ENCODE peak calls at places on chromosome 19, in seven cellular contexts. One of them, this sample, is unnamed.

GRCh38 chr19:14554382-14554812 is 17.5 kb downstream of the NDUFB7 start:
- DNase-seq in neuronal stem cell: no peak
- DNase-seq in pancreas: no peak
- DNase-seq in spleen: no peak
- DNase-seq in substantia nigra: peak; percentile 48
- DNase-seq in effector memory CD4-positive, alpha-beta T cell: no peak
- DNase-seq in ovary: no peak
- DNase-seq in this sample: no peak

GRCh38 chr19:35592226-35592625 is 6.3 kb downstream of the PMIS2 start:
- DNase-seq in substantia nigra: no peak
- DNase-seq in ovary: no peak
- DNase-seq in pancreas: no peak
- DNase-seq in effector memory CD4-positive, alpha-beta T cell: no peak
- DNase-seq in neuronal stem cell: peak; percentile 17
- DNase-seq in spleen: no peak
- DNase-seq in this sample: no peak

GRCh38 chr19:38728752-38729541 is 15.3 kb downstream of the CAPN12 start:
- DNase-seq in neuronal stem cell: no peak
- DNase-seq in substantia nigra: no peak
- DNase-seq in ovary: no peak
- DNase-seq in spleen: peak; percentile 79
- DNase-seq in effector memory CD4-positive, alpha-beta T cell: no peak
- DNase-seq in pancreas: peak; percentile 57
- DNase-seq in this sample: no peak

GRCh38 chr19:2527171-2527570 is 51.2 kb downstream of the GADD45B start:
- DNase-seq in spleen: no peak
- DNase-seq in neuronal stem cell: no peak
- DNase-seq in substantia nigra: no peak
- DNase-seq in pancreas: no peak
- DNase-seq in effector memory CD4-positive, alpha-beta T cell: no peak
- DNase-seq in ovary: no peak
- DNase-seq in this sample: no peak

GRCh38 chr19:55244004-55244680 is 14.7 kb downstream of the PPP6R1 start:
- DNase-seq in spleen: peak; percentile 41
- DNase-seq in ovary: no peak
- DNase-seq in substantia nigra: no peak
- DNase-seq in neuronal stem cell: no peak
- DNase-seq in pancreas: peak; percentile 5
- DNase-seq in effector memory CD4-positive, alpha-beta T cell: no peak
- DNase-seq in this sample: no peak

GRCh38 chr19:507286-508203 is at the start of gene TPGS1:
- DNase-seq in neuronal stem cell: peak; percentile 99
- DNase-seq in substantia nigra: peak; percentile 79
- DNase-seq in spleen: peak; percentile 97
- DNase-seq in ovary: peak; percentile 63
- DNase-seq in pancreas: peak; percentile 78
- DNase-seq in effector memory CD4-positive, alpha-beta T cell: peak; percentile 71
- DNase-seq in this sample: peak; percentile 73

GRCh38 chr19:12987190-12987589 is 8.1 kb upstream of the NFIX start:
- DNase-seq in effector memory CD4-positive, alpha-beta T cell: no peak
- DNase-seq in pancreas: no peak
- DNase-seq in substantia nigra: no peak
- DNase-seq in ovary: no peak
- DNase-seq in neuronal stem cell: no peak
- DNase-seq in spleen: no peak
- DNase-seq in this sample: no peak

GRCh38 chr19:15280915-15281683 is 48.9 kb upstream of the EPHX3 start:
- DNase-seq in ovary: peak; percentile 78
- DNase-seq in neuronal stem cell: peak; percentile 81
- DNase-seq in pancreas: peak; percentile 76
- DNase-seq in spleen: no peak
- DNase-seq in effector memory CD4-positive, alpha-beta T cell: no peak
- DNase-seq in substantia nigra: peak; percentile 83
- DNase-seq in this sample: peak; percentile 77

GRCh38 chr19:38713227-38713649 is 31.0 kb downstream of the CAPN12 start:
- DNase-seq in neuronal stem cell: no peak
- DNase-seq in ovary: peak; percentile 92
- DNase-seq in pancreas: peak; percentile 66
- DNase-seq in spleen: no peak
- DNase-seq in effector memory CD4-positive, alpha-beta T cell: no peak
- DNase-seq in substantia nigra: peak; percentile 62
- DNase-seq in this sample: no peak

GRCh38 chr19:50817941-50818858 is 5.4 kb downstream of the KLK1 start:
- DNase-seq in substantia nigra: no peak
- DNase-seq in ovary: no peak
- DNase-seq in neuronal stem cell: peak; percentile 76
- DNase-seq in pancreas: peak; percentile 94
- DNase-seq in spleen: peak; percentile 88
- DNase-seq in effector memory CD4-positive, alpha-beta T cell: no peak
- DNase-seq in this sample: peak; percentile 31

GRCh38 chr19:31600731-31601295 is 251.6 kb upstream of the TSHZ3 start:
- DNase-seq in pancreas: no peak
- DNase-seq in ovary: no peak
- DNase-seq in effector memory CD4-positive, alpha-beta T cell: no peak
- DNase-seq in neuronal stem cell: no peak
- DNase-seq in substantia nigra: no peak
- DNase-seq in spleen: no peak
- DNase-seq in this sample: no peak

GRCh38 chr19:39152066-39152465 is 26.5 kb downstream of the PAK4 start:
- DNase-seq in pancreas: no peak
- DNase-seq in neuronal stem cell: no peak
- DNase-seq in spleen: no peak
- DNase-seq in ovary: no peak
- DNase-seq in substantia nigra: no peak
- DNase-seq in effector memory CD4-positive, alpha-beta T cell: no peak
- DNase-seq in this sample: no peak

GRCh38 chr19:18651300-18651699 is 14.5 kb downstream of the KLHL26 start:
- DNase-seq in neuronal stem cell: no peak
- DNase-seq in pancreas: no peak
- DNase-seq in substantia nigra: no peak
- DNase-seq in spleen: no peak
- DNase-seq in effector memory CD4-positive, alpha-beta T cell: no peak
- DNase-seq in ovary: no peak
- DNase-seq in this sample: no peak
- H3K27ac ChIP-seq in neuronal stem cell: no peak overlapping the region
- H3K27ac ChIP-seq in pancreas: no peak overlapping the region
- H3K27ac ChIP-seq in substantia nigra: no peak overlapping the region
- H3K27ac ChIP-seq in spleen: no peak overlapping the region
- H3K27ac ChIP-seq in effector memory CD4-positive, alpha-beta T cell: no peak overlapping the region
- H3K27ac ChIP-seq in ovary: peak overlapping the region; percentile 19
- H3K27ac ChIP-seq in this sample: peak overlapping the region; percentile 83

GRCh38 chr19:40576181-40576584 is 490 bp upstream of the SHKBP1 start:
- DNase-seq in effector memory CD4-positive, alpha-beta T cell: no peak
- DNase-seq in spleen: peak; percentile 86
- DNase-seq in substantia nigra: no peak
- DNase-seq in pancreas: no peak
- DNase-seq in ovary: no peak
- DNase-seq in neuronal stem cell: no peak
- DNase-seq in this sample: no peak
- H3K27ac ChIP-seq in effector memory CD4-positive, alpha-beta T cell: peak overlapping the region; percentile 78
- H3K27ac ChIP-seq in spleen: peak overlapping the region; percentile 84
- H3K27ac ChIP-seq in substantia nigra: no peak overlapping the region
- H3K27ac ChIP-seq in pancreas: no peak overlapping the region
- H3K27ac ChIP-seq in ovary: no peak overlapping the region
- H3K27ac ChIP-seq in neuronal stem cell: no peak overlapping the region
- H3K27ac ChIP-seq in this sample: no peak overlapping the region

GRCh38 chr19:49338023-49338677 is 2.9 kb downstream of the CD37 start:
- DNase-seq in substantia nigra: no peak
- DNase-seq in effector memory CD4-positive, alpha-beta T cell: no peak
- DNase-seq in pancreas: peak; percentile 62
- DNase-seq in ovary: no peak
- DNase-seq in spleen: peak; percentile 78
- DNase-seq in neuronal stem cell: no peak
- DNase-seq in this sample: no peak

GRCh38 chr19:49337267-49338022 is 2.2 kb downstream of the CD37 start:
- DNase-seq in neuronal stem cell: no peak
- DNase-seq in effector memory CD4-positive, alpha-beta T cell: no peak
- DNase-seq in ovary: no peak
- DNase-seq in substantia nigra: no peak
- DNase-seq in spleen: no peak
- DNase-seq in pancreas: no peak
- DNase-seq in this sample: no peak

GRCh38 chr19:49335071-49335783 is at the start of gene CD37:
- DNase-seq in neuronal stem cell: no peak
- DNase-seq in spleen: peak; percentile 90
- DNase-seq in substantia nigra: no peak
- DNase-seq in effector memory CD4-positive, alpha-beta T cell: no peak
- DNase-seq in ovary: no peak
- DNase-seq in pancreas: no peak
- DNase-seq in this sample: no peak

GRCh38 chr19:49336482-49337266 is 1.5 kb downstream of the CD37 start:
- DNase-seq in substantia nigra: no peak
- DNase-seq in pancreas: no peak
- DNase-seq in neuronal stem cell: no peak
- DNase-seq in spleen: peak; percentile 61
- DNase-seq in ovary: no peak
- DNase-seq in effector memory CD4-positive, alpha-beta T cell: no peak
- DNase-seq in this sample: no peak

GRCh38 chr19:49335784-49336481 is 727 bp downstream of the CD37 start:
- DNase-seq in pancreas: no peak
- DNase-seq in neuronal stem cell: no peak
- DNase-seq in substantia nigra: no peak
- DNase-seq in spleen: peak; percentile 65
- DNase-seq in ovary: no peak
- DNase-seq in effector memory CD4-positive, alpha-beta T cell: no peak
- DNase-seq in this sample: no peak
- H3K27ac ChIP-seq in pancreas: no peak overlapping the region
- H3K27ac ChIP-seq in neuronal stem cell: no peak overlapping the region
- H3K27ac ChIP-seq in substantia nigra: peak overlapping the region; percentile 33
- H3K27ac ChIP-seq in spleen: peak overlapping the region; percentile 89
- H3K27ac ChIP-seq in ovary: no peak overlapping the region
- H3K27ac ChIP-seq in effector memory CD4-positive, alpha-beta T cell: peak overlapping the region; percentile 75
- H3K27ac ChIP-seq in this sample: no peak overlapping the region

DNA sequence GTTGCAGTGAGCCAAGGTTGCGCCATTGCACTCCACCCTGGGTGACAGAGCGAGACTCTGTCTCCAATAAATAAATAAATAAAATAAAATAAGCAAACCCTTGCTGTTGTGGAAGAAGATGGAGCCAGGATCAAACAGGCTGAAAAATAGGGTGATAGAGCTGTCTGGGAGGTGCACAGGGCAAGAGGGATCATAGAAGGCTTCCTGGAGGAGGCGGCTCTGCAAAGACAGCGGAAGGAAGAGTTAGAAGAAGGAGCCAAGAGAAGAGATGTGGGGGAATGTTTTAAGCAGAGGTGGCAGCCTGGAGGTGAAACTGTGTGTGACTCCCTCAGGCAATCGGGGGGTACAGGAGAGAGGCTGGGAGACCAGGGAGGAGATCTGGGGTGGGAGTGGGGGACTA is 40.6 kb downstream of the ZNRF4 start:
- DNase-seq in effector memory CD4-positive, alpha-beta T cell: no peak
- DNase-seq in neuronal stem cell: no peak
- DNase-seq in pancreas: no peak
- DNase-seq in spleen: no peak
- DNase-seq in ovary: no peak
- DNase-seq in substantia nigra: no peak
- DNase-seq in this sample: no peak
- H3K27ac ChIP-seq in effector memory CD4-positive, alpha-beta T cell: no peak overlapping the region
- H3K27ac ChIP-seq in neuronal stem cell: no peak overlapping the region
- H3K27ac ChIP-seq in pancreas: no peak overlapping the region
- H3K27ac ChIP-seq in spleen: no peak overlapping the region
- H3K27ac ChIP-seq in ovary: no peak overlapping the region
- H3K27ac ChIP-seq in substantia nigra: no peak overlapping the region
- H3K27ac ChIP-seq in this sample: no peak overlapping the region

GRCh38 chr19:46350029-46350757 is 3.3 kb downstream of the PPP5C start:
- DNase-seq in effector memory CD4-positive, alpha-beta T cell: no peak
- DNase-seq in ovary: no peak
- DNase-seq in neuronal stem cell: no peak
- DNase-seq in pancreas: peak; percentile 50
- DNase-seq in spleen: no peak
- DNase-seq in substantia nigra: peak; percentile 24
- DNase-seq in this sample: no peak
- H3K27ac ChIP-seq in effector memory CD4-positive, alpha-beta T cell: peak overlapping the region; percentile 57
- H3K27ac ChIP-seq in ovary: no peak overlapping the region
- H3K27ac ChIP-seq in neuronal stem cell: no peak overlapping the region
- H3K27ac ChIP-seq in pancreas: peak overlapping the region; percentile 70
- H3K27ac ChIP-seq in spleen: peak overlapping the region; percentile 89
- H3K27ac ChIP-seq in substantia nigra: no peak overlapping the region
- H3K27ac ChIP-seq in this sample: peak overlapping the region; percentile 82

DNA sequence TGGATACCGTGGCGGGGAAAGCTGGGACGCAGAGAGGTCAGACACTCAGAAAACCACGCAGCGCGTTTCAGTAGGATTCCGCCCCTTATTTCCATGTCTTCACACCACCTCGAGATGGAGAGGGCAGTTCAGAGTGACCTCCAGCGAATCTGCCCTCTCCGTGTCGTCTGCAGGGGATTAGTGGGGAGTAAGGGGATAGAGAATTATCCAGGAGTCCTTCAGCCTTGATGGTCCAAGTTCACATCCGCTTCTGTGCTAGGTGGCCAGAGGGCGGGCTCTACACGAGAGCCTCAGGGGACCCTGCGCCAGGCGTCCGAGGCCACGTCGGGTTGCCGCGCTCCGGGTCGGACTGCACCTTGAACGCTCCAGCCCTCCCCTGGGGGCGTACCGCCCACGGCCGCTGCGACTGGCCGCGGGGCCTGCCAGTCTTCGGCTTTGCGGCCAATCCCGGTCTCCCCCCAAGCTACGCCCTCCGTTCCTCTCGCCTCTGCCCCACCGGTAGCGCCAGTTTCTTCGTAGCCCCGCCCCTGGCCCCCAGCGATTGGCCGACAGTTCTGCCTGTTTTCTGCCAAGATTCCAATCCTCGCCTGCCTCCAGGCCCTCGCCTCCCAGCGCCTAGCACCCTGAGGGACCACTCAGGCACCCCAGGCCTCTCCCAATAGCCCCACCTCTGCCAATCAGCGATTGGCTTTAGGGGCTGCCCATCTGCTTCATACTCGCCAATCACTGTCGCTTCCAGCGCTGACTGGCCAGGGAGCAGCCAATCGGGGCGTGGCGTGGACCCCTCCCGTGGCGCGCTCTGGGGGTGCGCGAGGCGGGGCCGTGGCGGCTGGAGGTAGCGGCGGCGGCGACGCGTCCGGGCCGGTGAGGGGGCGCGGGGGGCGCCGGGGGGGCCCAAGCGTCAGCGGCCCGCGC is at the start of gene SLC25A42:
- DNase-seq in pancreas: peak; percentile 99
- DNase-seq in substantia nigra: peak; percentile 100
- DNase-seq in effector memory CD4-positive, alpha-beta T cell: peak; percentile 97
- DNase-seq in neuronal stem cell: peak; percentile 99
- DNase-seq in spleen: peak; percentile 99
- DNase-seq in ovary: peak; percentile 100
- DNase-seq in this sample: peak; percentile 99
- H3K27ac ChIP-seq in pancreas: peak within 1 kb of the TSS; percentile 72
- H3K27ac ChIP-seq in substantia nigra: peak within 1 kb of the TSS; percentile 83
- H3K27ac ChIP-seq in effector memory CD4-positive, alpha-beta T cell: peak within 1 kb of the TSS; percentile 69
- H3K27ac ChIP-seq in neuronal stem cell: no peak within 1 kb of the TSS
- H3K27ac ChIP-seq in spleen: peak within 1 kb of the TSS; percentile 63
- H3K27ac ChIP-seq in ovary: peak within 1 kb of the TSS; percentile 33
- H3K27ac ChIP-seq in this sample: peak within 1 kb of the TSS; percentile 87

GRCh38 chr19:17236831-17237543 is 8.7 kb downstream of the NR2F6 start:
- DNase-seq in ovary: no peak
- DNase-seq in spleen: no peak
- DNase-seq in effector memory CD4-positive, alpha-beta T cell: no peak
- DNase-seq in neuronal stem cell: no peak
- DNase-seq in pancreas: peak; percentile 59
- DNase-seq in substantia nigra: no peak
- DNase-seq in this sample: no peak
- H3K27ac ChIP-seq in ovary: no peak overlapping the region
- H3K27ac ChIP-seq in spleen: peak overlapping the region; percentile 75
- H3K27ac ChIP-seq in effector memory CD4-positive, alpha-beta T cell: no peak overlapping the region
- H3K27ac ChIP-seq in neuronal stem cell: peak overlapping the region; percentile 36
- H3K27ac ChIP-seq in pancreas: no peak overlapping the region
- H3K27ac ChIP-seq in substantia nigra: no peak overlapping the region
- H3K27ac ChIP-seq in this sample: peak overlapping the region; percentile 15

GRCh38 chr19:10604460-10604980 is 17.4 kb upstream of the AP1M2 start:
- DNase-seq in spleen: peak; percentile 88
- DNase-seq in pancreas: no peak
- DNase-seq in substantia nigra: no peak
- DNase-seq in ovary: no peak
- DNase-seq in neuronal stem cell: no peak
- DNase-seq in effector memory CD4-positive, alpha-beta T cell: no peak
- DNase-seq in this sample: no peak
- H3K27ac ChIP-seq in spleen: peak overlapping the region; percentile 99
- H3K27ac ChIP-seq in pancreas: peak overlapping the region; percentile 70
- H3K27ac ChIP-seq in substantia nigra: peak overlapping the region; percentile 89
- H3K27ac ChIP-seq in ovary: peak overlapping the region; percentile 68
- H3K27ac ChIP-seq in neuronal stem cell: no peak overlapping the region
- H3K27ac ChIP-seq in effector memory CD4-positive, alpha-beta T cell: peak overlapping the region; percentile 99
- H3K27ac ChIP-seq in this sample: peak overlapping the region; percentile 93